ENCODE peak calls at places on chromosomes 7 and 10, in six cellular contexts. One of them, this sample, is unnamed.

GRCh38 chr7:12963435-12963834 is 276.0 kb downstream of the ARL4A start:
- DNase-seq in neuronal stem cell: no peak
- DNase-seq in psoas muscle: no peak
- DNase-seq in left lung: no peak
- DNase-seq in lower lobe of right lung: no peak
- DNase-seq in astrocyte of the spinal cord: no peak
- DNase-seq in this sample: no peak

GRCh38 chr7:115679976-115680375 is 350.6 kb downstream of the TFEC start:
- DNase-seq in psoas muscle: no peak
- DNase-seq in neuronal stem cell: peak; percentile 30
- DNase-seq in lower lobe of right lung: no peak
- DNase-seq in astrocyte of the spinal cord: peak; percentile 49
- DNase-seq in left lung: no peak
- DNase-seq in this sample: no peak

GRCh38 chr10:22436526-22436892 is 91.2 kb downstream of the SPAG6 start:
- DNase-seq in neuronal stem cell: no peak
- DNase-seq in astrocyte of the spinal cord: no peak
- DNase-seq in lower lobe of right lung: no peak
- DNase-seq in psoas muscle: no peak
- DNase-seq in left lung: no peak
- DNase-seq in this sample: no peak

GRCh38 chr10:71711052-71711623 is 8.4 kb downstream of the C10orf105 start:
- DNase-seq in lower lobe of right lung: no peak
- DNase-seq in left lung: no peak
- DNase-seq in neuronal stem cell: no peak
- DNase-seq in astrocyte of the spinal cord: no peak
- DNase-seq in psoas muscle: no peak
- DNase-seq in this sample: no peak

GRCh38 chr10:129090618-129091366 is 376.2 kb upstream of the MGMT start:
- DNase-seq in astrocyte of the spinal cord: no peak
- DNase-seq in lower lobe of right lung: no peak
- DNase-seq in neuronal stem cell: no peak
- DNase-seq in psoas muscle: no peak
- DNase-seq in left lung: no peak
- DNase-seq in this sample: no peak

GRCh38 chr10:19588608-19589007 is 227.6 kb upstream of the PLXDC2 start:
- DNase-seq in lower lobe of right lung: no peak
- DNase-seq in neuronal stem cell: no peak
- DNase-seq in psoas muscle: no peak
- DNase-seq in astrocyte of the spinal cord: no peak
- DNase-seq in left lung: no peak
- DNase-seq in this sample: no peak

GRCh38 chr7:157002819-157003421 is 7.5 kb downstream of the MNX1 start:
- DNase-seq in neuronal stem cell: no peak
- DNase-seq in left lung: no peak
- DNase-seq in psoas muscle: no peak
- DNase-seq in astrocyte of the spinal cord: no peak
- DNase-seq in lower lobe of right lung: no peak
- DNase-seq in this sample: no peak

GRCh38 chr7:142150869-142151268 is 39.4 kb downstream of the MGAM2 start:
- DNase-seq in neuronal stem cell: no peak
- DNase-seq in psoas muscle: no peak
- DNase-seq in lower lobe of right lung: no peak
- DNase-seq in astrocyte of the spinal cord: no peak
- DNase-seq in left lung: no peak
- DNase-seq in this sample: no peak

GRCh38 chr7:151125459-151125834 is 39.2 kb downstream of the AGAP3 start:
- DNase-seq in psoas muscle: no peak
- DNase-seq in neuronal stem cell: peak; percentile 82
- DNase-seq in lower lobe of right lung: peak; percentile 51
- DNase-seq in left lung: peak; percentile 69
- DNase-seq in astrocyte of the spinal cord: peak; percentile 17
- DNase-seq in this sample: peak; percentile 61

GRCh38 chr10:103888113-103888841 is 29.7 kb downstream of the STN1 start:
- DNase-seq in neuronal stem cell: peak; percentile 24
- DNase-seq in psoas muscle: peak; percentile 75
- DNase-seq in lower lobe of right lung: no peak
- DNase-seq in left lung: peak; percentile 83
- DNase-seq in astrocyte of the spinal cord: peak; percentile 95
- DNase-seq in this sample: peak; percentile 80

GRCh38 chr10:4475796-4476195 is 350.2 kb upstream of the AKR1E2 start:
- DNase-seq in left lung: no peak
- DNase-seq in lower lobe of right lung: no peak
- DNase-seq in psoas muscle: no peak
- DNase-seq in astrocyte of the spinal cord: no peak
- DNase-seq in neuronal stem cell: no peak
- DNase-seq in this sample: no peak

GRCh38 chr7:38463277-38464224 is 167.6 kb downstream of the AMPH start:
- DNase-seq in neuronal stem cell: no peak
- DNase-seq in lower lobe of right lung: peak; percentile 53
- DNase-seq in psoas muscle: peak; percentile 63
- DNase-seq in left lung: peak; percentile 75
- DNase-seq in astrocyte of the spinal cord: peak; percentile 88
- DNase-seq in this sample: peak; percentile 63

GRCh38 chr7:117202511-117202910 is 120.3 kb downstream of the WNT2 start:
- DNase-seq in lower lobe of right lung: no peak
- DNase-seq in left lung: no peak
- DNase-seq in psoas muscle: no peak
- DNase-seq in neuronal stem cell: no peak
- DNase-seq in astrocyte of the spinal cord: no peak
- DNase-seq in this sample: no peak

GRCh38 chr10:96688789-96689188 is 31.5 kb downstream of the PIK3AP1 start:
- DNase-seq in psoas muscle: no peak
- DNase-seq in lower lobe of right lung: no peak
- DNase-seq in neuronal stem cell: no peak
- DNase-seq in astrocyte of the spinal cord: no peak
- DNase-seq in left lung: no peak
- DNase-seq in this sample: no peak

GRCh38 chr7:150909192-150909591 is 56.9 kb downstream of the AOC1 start:
- DNase-seq in neuronal stem cell: no peak
- DNase-seq in astrocyte of the spinal cord: no peak
- DNase-seq in lower lobe of right lung: no peak
- DNase-seq in left lung: no peak
- DNase-seq in psoas muscle: no peak
- DNase-seq in this sample: no peak

GRCh38 chr7:105643857-105644256 is 62.6 kb upstream of the EFCAB10 start:
- DNase-seq in lower lobe of right lung: no peak
- DNase-seq in left lung: no peak
- DNase-seq in psoas muscle: no peak
- DNase-seq in astrocyte of the spinal cord: no peak
- DNase-seq in neuronal stem cell: no peak
- DNase-seq in this sample: no peak

GRCh38 chr10:97065686-97066679 is 119.8 kb downstream of the SLIT1 start:
- DNase-seq in left lung: no peak
- DNase-seq in neuronal stem cell: no peak
- DNase-seq in lower lobe of right lung: no peak
- DNase-seq in psoas muscle: no peak
- DNase-seq in astrocyte of the spinal cord: no peak
- DNase-seq in this sample: no peak

GRCh38 chr10:131726460-131726861 is 174.3 kb upstream of the PPP2R2D start:
- DNase-seq in left lung: peak; percentile 80
- DNase-seq in psoas muscle: peak; percentile 40
- DNase-seq in lower lobe of right lung: peak; percentile 64
- DNase-seq in astrocyte of the spinal cord: no peak
- DNase-seq in neuronal stem cell: peak; percentile 83
- DNase-seq in this sample: peak; percentile 79
- H3K4me3 ChIP-seq in left lung: no peak overlapping the region
- H3K4me3 ChIP-seq in psoas muscle: no peak overlapping the region
- H3K4me3 ChIP-seq in lower lobe of right lung: peak overlapping the region; percentile 14
- H3K4me3 ChIP-seq in astrocyte of the spinal cord: no peak overlapping the region
- H3K4me3 ChIP-seq in neuronal stem cell: no peak overlapping the region
- H3K4me3 ChIP-seq in this sample: no peak overlapping the region

GRCh38 chr7:37310322-37311080 is 138.2 kb downstream of the ELMO1 start:
- DNase-seq in psoas muscle: no peak
- DNase-seq in astrocyte of the spinal cord: no peak
- DNase-seq in lower lobe of right lung: no peak
- DNase-seq in left lung: no peak
- DNase-seq in neuronal stem cell: no peak
- DNase-seq in this sample: no peak
- H3K4me3 ChIP-seq in psoas muscle: no peak overlapping the region
- H3K4me3 ChIP-seq in astrocyte of the spinal cord: no peak overlapping the region
- H3K4me3 ChIP-seq in lower lobe of right lung: no peak overlapping the region
- H3K4me3 ChIP-seq in left lung: no peak overlapping the region
- H3K4me3 ChIP-seq in neuronal stem cell: no peak overlapping the region
- H3K4me3 ChIP-seq in this sample: no peak overlapping the region

GRCh38 chr10:85048644-85049043 is 720.3 kb downstream of the CCSER2 start:
- DNase-seq in left lung: no peak
- DNase-seq in astrocyte of the spinal cord: no peak
- DNase-seq in neuronal stem cell: no peak
- DNase-seq in psoas muscle: no peak
- DNase-seq in lower lobe of right lung: no peak
- DNase-seq in this sample: no peak

GRCh38 chr10:85047170-85047834 is 718.9 kb downstream of the CCSER2 start:
- DNase-seq in lower lobe of right lung: no peak
- DNase-seq in psoas muscle: no peak
- DNase-seq in left lung: no peak
- DNase-seq in astrocyte of the spinal cord: no peak
- DNase-seq in neuronal stem cell: no peak
- DNase-seq in this sample: no peak

GRCh38 chr10:85043207-85043606 is 714.8 kb downstream of the CCSER2 start:
- DNase-seq in lower lobe of right lung: no peak
- DNase-seq in astrocyte of the spinal cord: no peak
- DNase-seq in neuronal stem cell: no peak
- DNase-seq in psoas muscle: no peak
- DNase-seq in left lung: no peak
- DNase-seq in this sample: no peak

GRCh38 chr10:85045046-85045445 is 716.7 kb downstream of the CCSER2 start:
- DNase-seq in psoas muscle: no peak
- DNase-seq in neuronal stem cell: no peak
- DNase-seq in astrocyte of the spinal cord: no peak
- DNase-seq in lower lobe of right lung: no peak
- DNase-seq in left lung: no peak
- DNase-seq in this sample: no peak

GRCh38 chr10:85047979-85048378 is 719.6 kb downstream of the CCSER2 start:
- DNase-seq in neuronal stem cell: no peak
- DNase-seq in lower lobe of right lung: no peak
- DNase-seq in left lung: no peak
- DNase-seq in psoas muscle: no peak
- DNase-seq in astrocyte of the spinal cord: no peak
- DNase-seq in this sample: no peak
- H3K4me3 ChIP-seq in neuronal stem cell: no peak overlapping the region
- H3K4me3 ChIP-seq in lower lobe of right lung: no peak overlapping the region
- H3K4me3 ChIP-seq in left lung: no peak overlapping the region
- H3K4me3 ChIP-seq in psoas muscle: no peak overlapping the region
- H3K4me3 ChIP-seq in astrocyte of the spinal cord: no peak overlapping the region
- H3K4me3 ChIP-seq in this sample: no peak overlapping the region

GRCh38 chr10:125085281-125085680 is 75.1 kb downstream of the CTBP2 start:
- DNase-seq in astrocyte of the spinal cord: no peak
- DNase-seq in lower lobe of right lung: no peak
- DNase-seq in left lung: no peak
- DNase-seq in neuronal stem cell: no peak
- DNase-seq in psoas muscle: no peak
- DNase-seq in this sample: no peak
- H3K4me3 ChIP-seq in astrocyte of the spinal cord: no peak overlapping the region
- H3K4me3 ChIP-seq in lower lobe of right lung: no peak overlapping the region
- H3K4me3 ChIP-seq in left lung: no peak overlapping the region
- H3K4me3 ChIP-seq in neuronal stem cell: no peak overlapping the region
- H3K4me3 ChIP-seq in psoas muscle: no peak overlapping the region
- H3K4me3 ChIP-seq in this sample: no peak overlapping the region

DNA sequence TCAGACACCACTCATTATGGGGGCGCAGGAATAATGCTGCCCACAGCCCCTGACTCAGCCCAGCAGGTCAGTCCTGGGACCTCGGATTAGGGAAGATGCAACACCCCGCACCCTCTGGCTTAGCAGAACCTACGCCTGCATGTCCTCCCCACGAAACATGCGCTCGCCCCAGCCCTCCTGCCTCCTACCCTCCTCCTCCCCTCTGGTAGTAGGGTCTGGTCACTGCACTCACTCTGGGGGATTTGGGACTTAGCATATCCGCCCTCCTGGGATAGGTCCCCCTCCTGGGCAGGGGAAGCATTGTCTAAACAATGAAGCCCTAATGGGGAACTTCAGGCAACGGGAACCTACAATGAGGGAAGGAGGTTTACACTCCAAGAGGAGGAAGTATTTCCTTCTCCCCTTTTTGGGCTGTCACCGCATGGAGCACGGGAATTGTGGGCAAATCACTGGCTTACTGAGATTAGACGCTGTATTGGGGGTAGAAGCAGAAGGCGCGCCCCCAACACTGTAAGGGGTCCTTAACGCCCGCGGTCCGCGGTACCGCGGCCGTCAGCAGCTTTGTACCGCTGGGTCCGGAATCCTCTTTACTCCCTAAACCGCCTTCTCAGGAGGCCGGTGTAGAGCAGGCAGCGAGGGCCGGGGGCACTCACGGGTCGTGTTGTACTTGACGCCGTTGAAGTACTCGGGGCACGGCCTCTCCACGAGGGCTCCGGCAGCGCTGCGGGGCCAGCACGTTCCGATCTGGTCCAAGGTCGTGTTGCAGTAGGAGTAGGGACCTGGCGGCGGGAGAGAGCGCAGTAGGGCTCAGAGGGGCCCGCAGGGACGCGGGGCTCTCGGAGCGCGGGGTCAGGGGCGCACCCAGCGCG is 760 bp downstream of the CRHR2 start:
- DNase-seq in left lung: no peak
- DNase-seq in astrocyte of the spinal cord: no peak
- DNase-seq in lower lobe of right lung: peak; percentile 61
- DNase-seq in neuronal stem cell: no peak
- DNase-seq in psoas muscle: no peak
- DNase-seq in this sample: no peak
- H3K4me3 ChIP-seq in left lung: peak overlapping the region; percentile 21
- H3K4me3 ChIP-seq in astrocyte of the spinal cord: no peak overlapping the region
- H3K4me3 ChIP-seq in lower lobe of right lung: peak overlapping the region; percentile 56
- H3K4me3 ChIP-seq in neuronal stem cell: peak overlapping the region; percentile 83
- H3K4me3 ChIP-seq in psoas muscle: peak overlapping the region; percentile 65
- H3K4me3 ChIP-seq in this sample: peak overlapping the region; percentile 57

GRCh38 chr7:3538051-3538450 is 237.0 kb downstream of the SDK1 start:
- DNase-seq in lower lobe of right lung: no peak
- DNase-seq in neuronal stem cell: no peak
- DNase-seq in psoas muscle: no peak
- DNase-seq in left lung: no peak
- DNase-seq in astrocyte of the spinal cord: no peak
- DNase-seq in this sample: no peak
- H3K4me3 ChIP-seq in lower lobe of right lung: no peak overlapping the region
- H3K4me3 ChIP-seq in neuronal stem cell: no peak overlapping the region
- H3K4me3 ChIP-seq in psoas muscle: no peak overlapping the region
- H3K4me3 ChIP-seq in left lung: no peak overlapping the region
- H3K4me3 ChIP-seq in astrocyte of the spinal cord: no peak overlapping the region
- H3K4me3 ChIP-seq in this sample: no peak overlapping the region

This sample was measured in right cardiac atrium.